ENCODE peak calls at places on chromosomes 7 and 10, in ten cellular contexts. R is GM23338, J is A172, I is IMR-90, E is mucosa of gallbladder, C is AG20443, O is heart right ventricle, F is foreskin fibroblast, D is substantia nigra, N is fibroblast of the conjunctiva. V is an unnamed sample.
A peak's percentile ranks its signal among the peaks of the same experiment; 100 is the strongest.

GRCh38 chr7:148700693-148701092 is 2.0 kb downstream of the CUL1 start:
- DNase-seq in R (peak; percentile 50), J (peak; percentile 4), I (peak; percentile 50), E (no peak), C (peak; percentile 18), O (no peak), F (peak; percentile 74), D (no peak), N (no peak), V (peak; percentile 18)

GRCh38 chr7:4123823-4124222 is 558.3 kb upstream of the FOXK1 start:
- DNase-seq in R (no peak), J (peak; percentile 89), I (peak; percentile 6), E (no peak), C (no peak), O (no peak), F (no peak), D (no peak), N (no peak), V (no peak)

GRCh38 chr10:974038-974784 is 14.0 kb upstream of the GTPBP4 start:
- DNase-seq in R (no peak), J (peak; percentile 67), I (no peak), E (peak; percentile 69), C (no peak), O (no peak), F (no peak), D (no peak), N (no peak), V (no peak)

GRCh38 chr10:97270523-97271154 is 21.8 kb downstream of the ARHGAP19 start:
- DNase-seq in R (peak; percentile 41), J (no peak), I (peak; percentile 76), E (no peak), C (no peak), O (no peak), F (peak; percentile 45), D (no peak), N (no peak), V (no peak)

GRCh38 chr7:2796358-2797352 is 47.5 kb downstream of the GNA12 start:
- DNase-seq in R (no peak), J (no peak), I (peak; percentile 94), E (peak; percentile 62), C (peak; percentile 81), O (peak; percentile 59), F (peak; percentile 57), D (no peak), N (peak; percentile 41), V (no peak)

GRCh38 chr7:29217112-29217511 is 22.5 kb downstream of the CHN2 start:
- DNase-seq in R (peak; percentile 60), J (no peak), I (no peak), E (no peak), C (no peak), O (no peak), F (no peak), D (no peak), N (no peak), V (no peak)

GRCh38 chr7:641269-641671 is 85.2 kb upstream of the DNAAF5 start:
- DNase-seq in R (peak; percentile 54), J (peak; percentile 40), I (no peak), E (no peak), C (no peak), O (no peak), F (no peak), D (no peak), N (no peak), V (no peak)

GRCh38 chr7:22291979-22292378 is 65.0 kb downstream of the RAPGEF5 start:
- DNase-seq in R (no peak), J (no peak), I (no peak), E (no peak), C (no peak), O (no peak), F (no peak), D (no peak), N (no peak), V (no peak)

GRCh38 chr7:50837965-50838364 is 55.3 kb upstream of the GRB10 start:
- DNase-seq in R (no peak), J (peak; percentile 76), I (peak; percentile 89), E (no peak), C (peak; percentile 57), O (no peak), F (peak; percentile 84), D (no peak), N (no peak), V (peak; percentile 33)

GRCh38 chr7:4000139-4000538 is 682.0 kb upstream of the FOXK1 start:
- DNase-seq in R (peak; percentile 24), J (no peak), I (no peak), E (no peak), C (no peak), O (no peak), F (no peak), D (no peak), N (no peak), V (no peak)

GRCh38 chr7:28516390-28517145 is 104.2 kb downstream of the CREB5 start:
- DNase-seq in R (peak; percentile 75), J (no peak), I (no peak), E (no peak), C (peak; percentile 26), O (no peak), F (peak; percentile 37), D (no peak), N (no peak), V (no peak)

GRCh38 chr10:62534051-62534450 is 159.9 kb downstream of the ZNF365 start:
- DNase-seq in R (no peak), J (no peak), I (no peak), E (no peak), C (no peak), O (no peak), F (no peak), D (no peak), N (no peak), V (no peak)

GRCh38 chr10:78337646-78338391 is 304.2 kb downstream of the RPS24 start:
- DNase-seq in R (no peak), J (no peak), I (peak; percentile 40), E (no peak), C (peak; percentile 80), O (no peak), F (peak; percentile 24), D (no peak), N (no peak), V (no peak)

GRCh38 chr10:126904807-126905686 is at the start of gene DOCK1:
- DNase-seq in R (peak; percentile 86), J (peak; percentile 10), I (peak; percentile 68), E (peak; percentile 65), C (peak; percentile 93), O (peak; percentile 73), F (peak; percentile 90), D (no peak), N (peak; percentile 18), V (peak; percentile 67)

GRCh38 chr10:110416776-110417732 is 80.7 kb upstream of the DUSP5 start:
- DNase-seq in R (no peak), J (peak; percentile 78), I (no peak), E (peak; percentile 61), C (no peak), O (no peak), F (no peak), D (no peak), N (no peak), V (no peak)

GRCh38 chr10:44008270-44008916 is 359.7 kb upstream of the ZNF32 start:
- DNase-seq in R (no peak), J (peak; percentile 87), I (peak; percentile 59), E (no peak), C (no peak), O (no peak), F (no peak), D (no peak), N (no peak), V (no peak)

GRCh38 chr10:112562803-112563663 is 116.0 kb downstream of the VTI1A start:
- DNase-seq in R (no peak), J (no peak), I (peak; percentile 43), E (no peak), C (no peak), O (no peak), F (no peak), D (no peak), N (no peak), V (no peak)

GRCh38 chr10:35348609-35349388 is 12.5 kb downstream of the CCNY start:
- DNase-seq in R (no peak), J (no peak), I (no peak), E (no peak), C (no peak), O (no peak), F (no peak), D (no peak), N (no peak), V (no peak)

GRCh38 chr7:70728873-70729552 is 402.9 kb upstream of the GALNT17 start:
- DNase-seq in R (peak; percentile 94), J (no peak), I (no peak), E (no peak), C (no peak), O (no peak), F (peak; percentile 12), D (no peak), N (no peak), V (no peak)

GRCh38 chr7:149409889-149410288 is 51.0 kb downstream of the ZNF777 start:
- DNase-seq in R (no peak), J (no peak), I (no peak), E (no peak), C (no peak), O (no peak), F (no peak), D (no peak), N (no peak), V (no peak)

GRCh38 chr7:27840760-27841364 is 100.9 kb downstream of the TAX1BP1 start:
- DNase-seq in R (no peak), J (no peak), I (no peak), E (no peak), C (no peak), O (no peak), F (no peak), D (no peak), N (no peak), V (no peak)

GRCh38 chr7:36878288-36878687 is 154.0 kb upstream of the AOAH start:
- DNase-seq in R (no peak), J (no peak), I (no peak), E (no peak), C (no peak), O (no peak), F (no peak), D (no peak), N (no peak), V (no peak)

GRCh38 chr10:78038791-78039547 is 5.3 kb downstream of the RPS24 start:
- DNase-seq in R (peak; percentile 26), J (no peak), I (no peak), E (no peak), C (no peak), O (no peak), F (no peak), D (no peak), N (no peak), V (no peak)

GRCh38 chr10:63697956-63698814 is 177.0 kb downstream of the REEP3 start:
- DNase-seq in R (no peak), J (no peak), I (no peak), E (no peak), C (no peak), O (no peak), F (peak; percentile 33), D (no peak), N (no peak), V (no peak)

GRCh38 chr10:101411598-101411997 is 57.6 kb downstream of the BTRC start:
- DNase-seq in R (no peak), J (no peak), I (no peak), E (no peak), C (no peak), O (no peak), F (no peak), D (no peak), N (no peak), V (no peak)

GRCh38 chr7:18116661-18117060 is 89.0 kb upstream of the PRPS1L1 start:
- DNase-seq in R (no peak), J (peak; percentile 24), I (no peak), E (no peak), C (no peak), O (no peak), F (no peak), D (no peak), N (no peak), V (no peak)

GRCh38 chr7:122600630-122601029 is 98.3 kb downstream of the RNF133 start:
- DNase-seq in R (no peak), J (no peak), I (no peak), E (no peak), C (no peak), O (no peak), F (no peak), D (no peak), N (no peak), V (no peak)

GRCh38 chr10:1172256-1172975 is 116.2 kb downstream of the WDR37 start:
- DNase-seq in R (no peak), J (peak; percentile 35), I (no peak), E (no peak), C (no peak), O (no peak), F (peak; percentile 35), D (no peak), N (no peak), V (no peak)

V was measured in NCI-H460.